ENCODE peak calls at places on chromosomes 6 and 20, in six cellular contexts. Z is GM12892, I is H1, G is K562, Y is HepG2, R is GM12878. U is an unnamed sample.

GRCh38 chr6:35120746-35121145 is 20.4 kb downstream of the TCP11 start:
- DNase-seq in Z (no peak), I (no peak), G (no peak), Y (no peak), R (no peak), U (no peak)

GRCh38 chr6:15088904-15089568 is 156.8 kb upstream of the JARID2 start:
- DNase-seq in Z (no peak), I (no peak), G (peak; percentile 70), Y (no peak), R (no peak), U (no peak)

GRCh38 chr6:151493495-151494234 is at the start of gene CCDC170:
- DNase-seq in Z (no peak), I (peak; percentile 83), G (no peak), Y (peak; percentile 61), R (no peak), U (peak; percentile 23)

GRCh38 chr6:62150048-62150663 is 135.9 kb downstream of the KHDRBS2 start:
- DNase-seq in Z (no peak), I (no peak), G (peak; percentile 17), Y (peak; percentile 72), R (no peak), U (no peak)

GRCh38 chr20:362271-363254 is 15.7 kb downstream of the NRSN2 start:
- DNase-seq in Z (no peak), I (no peak), G (no peak), Y (peak; percentile 99), R (no peak), U (no peak)

GRCh38 chr6:128209771-128210170 is 308.9 kb upstream of the THEMIS start:
- DNase-seq in Z (no peak), I (no peak), G (no peak), Y (peak; percentile 12), R (no peak), U (no peak)

GRCh38 chr6:79466222-79466834 is 70.9 kb downstream of the LCA5 start:
- DNase-seq in Z (no peak), I (no peak), G (no peak), Y (no peak), R (no peak), U (no peak)

GRCh38 chr20:40233401-40233800 is 455.6 kb downstream of the MAFB start:
- DNase-seq in Z (no peak), I (no peak), G (no peak), Y (no peak), R (no peak), U (no peak)

GRCh38 chr6:1231941-1232340 is 80.0 kb upstream of the FOXQ1 start:
- DNase-seq in Z (no peak), I (no peak), G (no peak), Y (no peak), R (no peak), U (no peak)

GRCh38 chr6:158978752-158979151 is 21.2 kb downstream of the RSPH3 start:
- DNase-seq in Z (no peak), I (no peak), G (no peak), Y (no peak), R (no peak), U (no peak)

GRCh38 chr6:134464690-134465411 is 146.9 kb upstream of the SGK1 start:
- DNase-seq in Z (no peak), I (no peak), G (no peak), Y (no peak), R (no peak), U (no peak)

GRCh38 chr6:44237813-44238433 is 9.0 kb upstream of the HSP90AB1 start:
- DNase-seq in Z (peak; percentile 84), I (peak; percentile 89), G (peak; percentile 90), Y (peak; percentile 51), R (no peak), U (peak; percentile 88)

GRCh38 chr6:44238687-44239350 is 8.1 kb upstream of the HSP90AB1 start:
- DNase-seq in Z (no peak), I (no peak), G (no peak), Y (no peak), R (no peak), U (no peak)

GRCh38 chr6:44235891-44236516 is 10.9 kb upstream of the HSP90AB1 start:
- DNase-seq in Z (no peak), I (peak; percentile 68), G (no peak), Y (peak; percentile 55), R (no peak), U (no peak)

GRCh38 chr6:44235269-44235668 is 11.6 kb upstream of the HSP90AB1 start:
- DNase-seq in Z (no peak), I (no peak), G (no peak), Y (no peak), R (no peak), U (no peak)

GRCh38 chr6:44237021-44237812 is 9.7 kb upstream of the HSP90AB1 start:
- DNase-seq in Z (no peak), I (peak; percentile 81), G (peak; percentile 79), Y (peak; percentile 98), R (no peak), U (no peak)
- TF ChIP-seq POLR2A in Z (peak; percentile 7), I (no peak), G (no peak), Y (peak; percentile 68), R (no peak), U (no peak)

GRCh38 chr6:169723991-169724553 is at the start of gene PHF10:
- DNase-seq in Z (peak; percentile 44), I (no peak), G (peak; percentile 88), Y (no peak), R (no peak), U (peak; percentile 30)
- TF ChIP-seq TAF1 in Z (no peak), I (no peak), G (peak; percentile 7), Y (no peak), R (no peak), U (no peak)

DNA sequence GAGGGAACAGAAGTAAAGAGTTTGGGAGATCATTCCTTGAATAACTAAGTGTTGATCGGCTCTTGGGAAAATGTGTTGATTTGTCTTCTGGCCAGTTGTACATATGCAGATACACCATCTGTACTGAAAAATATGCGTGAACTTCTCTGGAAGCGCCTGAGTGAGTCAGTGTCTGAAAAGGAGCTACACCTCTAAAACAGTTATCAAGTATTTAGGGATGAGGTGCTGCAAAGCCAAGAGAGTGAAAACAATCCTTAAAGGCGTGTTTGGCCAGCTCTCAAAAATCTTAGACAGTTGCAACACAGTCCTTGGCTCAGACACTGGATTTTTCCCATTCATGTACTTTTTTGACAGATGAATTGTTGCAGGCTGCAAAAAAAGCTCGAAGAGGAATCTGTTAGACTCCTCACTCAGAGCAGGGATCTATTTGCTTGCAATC is 61.3 kb downstream of the BMP6 start:
- DNase-seq in Z (no peak), I (no peak), G (no peak), Y (no peak), R (no peak), U (no peak)
- TF ChIP-seq POLR2AphosphoS5 in Z (no peak), I (no peak), G (no peak), Y (no peak), R (no peak), U (no peak)

GRCh38 chr20:62676976-62677375 is 31.7 kb upstream of the NTSR1 start:
- DNase-seq in Z (no peak), I (no peak), G (no peak), Y (no peak), R (no peak), U (no peak)

GRCh38 chr20:62675156-62675871 is 33.0 kb downstream of the SLCO4A1 start:
- DNase-seq in Z (no peak), I (no peak), G (no peak), Y (no peak), R (no peak), U (no peak)

GRCh38 chr20:62679978-62680589 is 28.6 kb upstream of the NTSR1 start:
- DNase-seq in Z (no peak), I (no peak), G (no peak), Y (no peak), R (no peak), U (no peak)

GRCh38 chr20:62677678-62678077 is 31.0 kb upstream of the NTSR1 start:
- DNase-seq in Z (no peak), I (no peak), G (no peak), Y (no peak), R (no peak), U (no peak)

GRCh38 chr20:62678553-62678952 is 30.1 kb upstream of the NTSR1 start:
- DNase-seq in Z (no peak), I (no peak), G (no peak), Y (no peak), R (no peak), U (no peak)
- TF ChIP-seq POLR2A in Z (no peak), I (no peak), G (no peak), Y (no peak), R (no peak), U (no peak)

DNA sequence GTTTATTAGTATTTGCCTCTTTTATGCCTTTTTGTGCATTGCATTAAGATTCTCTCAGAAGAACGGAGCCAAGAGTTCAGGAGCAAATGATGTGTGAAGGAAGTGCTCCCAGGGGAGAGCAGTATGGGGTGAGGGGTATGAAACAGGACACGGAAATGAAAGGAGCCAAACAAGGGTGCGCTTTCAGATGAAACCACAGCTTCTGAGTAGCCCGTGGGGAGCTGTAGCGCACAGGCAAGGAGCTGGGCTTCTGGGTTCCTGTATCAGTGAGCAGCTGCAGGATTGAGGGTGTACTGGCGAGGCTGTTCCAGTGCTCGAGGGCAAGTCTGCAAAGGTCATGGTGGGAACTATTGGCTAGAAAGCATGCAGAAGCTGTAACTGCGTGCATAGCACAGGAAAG is 25.4 kb downstream of the ANKEF1 start:
- DNase-seq in Z (no peak), I (no peak), G (no peak), Y (no peak), R (no peak), U (no peak)
- TF ChIP-seq TAF1 in Z (no peak), I (no peak), G (no peak), Y (no peak), R (no peak), U (no peak)

GRCh38 chr6:31922942-31923341 is 4.6 kb upstream of the C2 start:
- DNase-seq in Z (no peak), I (no peak), G (no peak), Y (peak; percentile 73), R (no peak), U (no peak)

GRCh38 chr6:31915756-31916155 is 11.8 kb upstream of the C2 start:
- DNase-seq in Z (no peak), I (no peak), G (no peak), Y (no peak), R (no peak), U (no peak)

GRCh38 chr6:31918069-31918725 is 9.3 kb upstream of the C2 start:
- DNase-seq in Z (no peak), I (no peak), G (no peak), Y (no peak), R (no peak), U (no peak)

GRCh38 chr6:31919624-31920303 is 7.8 kb upstream of the C2 start:
- DNase-seq in Z (no peak), I (no peak), G (no peak), Y (no peak), R (no peak), U (no peak)

GRCh38 chr6:31920803-31921202 is 6.7 kb upstream of the C2 start:
- DNase-seq in Z (no peak), I (no peak), G (no peak), Y (no peak), R (no peak), U (no peak)
- TF ChIP-seq POLR2AphosphoS5 in Z (no peak), I (no peak), G (no peak), Y (no peak), R (no peak), U (no peak)